ENCODE peak calls at places on chromosomes 12 and 14, in eight cellular contexts. Q is neural progenitor cell; B is CD4-positive, alpha-beta memory T cell; U is psoas muscle; K is ovary; L is lung; R is sigmoid colon; X is AG10803. N is an unnamed sample.

GRCh38 chr14:51458563-51458955 is 193.2 kb upstream of the FRMD6 start:
- DNase-seq in K (no peak), Q (no peak), L (no peak), U (no peak), X (peak), R (no peak), B (no peak), N (peak)

GRCh38 chr14:35669782-35670181 is 135.8 kb downstream of the INSM2 start:
- DNase-seq in R (no peak), K (no peak), B (no peak), U (no peak), Q (no peak), X (peak), L (no peak), N (peak)

GRCh38 chr12:52371716-52372115 is 4.4 kb upstream of the KRT85 start:
- DNase-seq in U (no peak), B (no peak), K (no peak), X (no peak), Q (no peak), R (peak), L (no peak), N (no peak)

GRCh38 chr14:68962681-68963080 is 16.4 kb downstream of the ACTN1 start:
- DNase-seq in K (no peak), U (no peak), Q (peak), L (no peak), X (no peak), B (no peak), R (no peak), N (no peak)

GRCh38 chr14:69135133-69135532 is 17.8 kb downstream of the DCAF5 start:
- DNase-seq in X (no peak), B (no peak), K (no peak), Q (no peak), L (no peak), U (no peak), R (no peak), N (no peak)

GRCh38 chr12:108484431-108484830 is 30.6 kb upstream of the FICD start:
- DNase-seq in U (no peak), L (no peak), R (no peak), Q (no peak), K (no peak), X (no peak), B (no peak), N (no peak)

GRCh38 chr12:53174881-53175491 is 5.5 kb upstream of the ZNF740 start:
- DNase-seq in L (no peak), B (no peak), K (no peak), R (no peak), U (no peak), X (peak), Q (peak), N (peak)

GRCh38 chr12:59716049-59716448 is 120.2 kb downstream of the SLC16A7 start:
- DNase-seq in K (no peak), U (no peak), X (no peak), L (no peak), Q (no peak), B (no peak), R (no peak), N (no peak)

GRCh38 chr14:36666416-36667206 is 5.0 kb downstream of the PAX9 start:
- DNase-seq in R (no peak), K (no peak), U (no peak), L (no peak), Q (peak), X (no peak), B (no peak), N (no peak)

GRCh38 chr14:103021817-103022668 is 35.3 kb downstream of the CDC42BPB start:
- DNase-seq in R (no peak), L (no peak), K (no peak), X (peak), Q (no peak), B (no peak), U (no peak), N (peak)

GRCh38 chr14:104039214-104039613 is 46.3 kb upstream of the ASPG start:
- DNase-seq in B (no peak), R (no peak), K (no peak), X (no peak), L (no peak), U (no peak), Q (no peak), N (no peak)

GRCh38 chr14:91241848-91242247 is 2.7 kb downstream of the GPR68 start:
- DNase-seq in K (no peak), B (peak), R (no peak), U (no peak), X (no peak), L (no peak), Q (no peak), N (no peak)

GRCh38 chr12:130620756-130621155 is 95.3 kb downstream of the RIMBP2 start:
- DNase-seq in B (no peak), R (peak), U (no peak), K (no peak), Q (no peak), L (no peak), X (no peak), N (no peak)

GRCh38 chr12:45435945-45436710 is 220.2 kb downstream of the ANO6 start:
- DNase-seq in X (no peak), R (no peak), Q (peak), U (no peak), L (no peak), K (no peak), B (no peak), N (no peak)

GRCh38 chr12:113227169-113227568 is 5.9 kb downstream of the TPCN1 start:
- DNase-seq in U (peak), Q (no peak), L (no peak), R (no peak), B (no peak), X (no peak), K (no peak), N (no peak)

GRCh38 chr12:90262261-90262660 is 553.6 kb upstream of the ATP2B1 start:
- DNase-seq in L (no peak), K (no peak), U (no peak), Q (no peak), X (peak), B (no peak), R (no peak), N (peak)

GRCh38 chr14:22796087-22796707 is 19.0 kb downstream of the SLC7A7 start:
- DNase-seq in Q (no peak), K (no peak), U (no peak), B (no peak), L (no peak), X (no peak), R (no peak), N (no peak)

GRCh38 chr14:93323597-93323992 is 9.2 kb downstream of the BTBD7 start:
- DNase-seq in Q (no peak), U (no peak), R (no peak), X (no peak), B (no peak), K (no peak), L (no peak), N (no peak)

GRCh38 chr12:102960766-102961487 is 3.5 kb downstream of the ASCL1 start:
- DNase-seq in Q (peak), L (no peak), U (no peak), B (no peak), K (no peak), X (no peak), R (no peak), N (no peak)

GRCh38 chr14:100076630-100077029 is 11.4 kb downstream of the EVL start:
- DNase-seq in L (no peak), Q (no peak), B (no peak), U (peak), X (peak), K (no peak), R (peak), N (peak)

GRCh38 chr12:71045781-71046180 is 112.0 kb downstream of the TSPAN8 start:
- DNase-seq in K (no peak), U (no peak), X (peak), R (no peak), L (no peak), B (no peak), Q (no peak), N (peak)

GRCh38 chr12:133058203-133059125 is 21.2 kb downstream of the ZNF84 start:
- DNase-seq in K (no peak), X (no peak), B (no peak), U (no peak), R (no peak), Q (no peak), L (no peak), N (peak)

GRCh38 chr12:132484891-132485441 is 5.0 kb upstream of the FBRSL1 start:
- DNase-seq in B (no peak), L (no peak), U (peak), X (no peak), R (no peak), K (peak), Q (no peak), N (no peak)

GRCh38 chr14:28461379-28461778 is 305.2 kb upstream of the FOXG1 start:
- DNase-seq in K (no peak), U (no peak), B (no peak), L (no peak), Q (no peak), R (no peak), X (no peak), N (peak)

GRCh38 chr12:46602474-46602873 is 223.3 kb downstream of the SLC38A4 start:
- DNase-seq in Q (no peak), X (no peak), K (no peak), U (no peak), L (no peak), R (no peak), B (no peak), N (no peak)

GRCh38 chr12:55743967-55744931 is 1.3 kb downstream of the GDF11 start:
- DNase-seq in K (no peak), U (no peak), B (no peak), R (peak), L (no peak), Q (peak), X (no peak), N (no peak)

GRCh38 chr14:69580009-69580577 is 5.4 kb upstream of the CCDC177 start:
- DNase-seq in U (no peak), Q (peak), L (no peak), R (no peak), X (peak), K (no peak), B (no peak), N (peak)

GRCh38 chr12:54723653-54724256 is 75.6 kb upstream of the DCD start:
- DNase-seq in L (no peak), K (no peak), U (no peak), B (peak), X (peak), R (no peak), Q (peak), N (peak)

GRCh38 chr12:57745485-57745881 is 644 bp downstream of the TSPAN31 start:
- DNase-seq in R (peak), B (no peak), Q (peak), U (no peak), K (no peak), X (no peak), L (no peak), N (no peak)

GRCh38 chr14:22977684-22978486 is 4.5 kb downstream of the AJUBA start:
- DNase-seq in U (no peak), B (no peak), L (peak), Q (peak), K (peak), R (peak), X (peak), N (peak)

GRCh38 chr12:21337453-21337852 is 2.7 kb upstream of the SLCO1A2 start:
- DNase-seq in Q (no peak), X (no peak), B (no peak), K (no peak), R (no peak), U (no peak), L (no peak), N (no peak)
- H3K4me3 ChIP-seq in Q (no peak), X (no peak), B (no peak), K (no peak), R (no peak), U (no peak), L (no peak), N (no peak)

DNA sequence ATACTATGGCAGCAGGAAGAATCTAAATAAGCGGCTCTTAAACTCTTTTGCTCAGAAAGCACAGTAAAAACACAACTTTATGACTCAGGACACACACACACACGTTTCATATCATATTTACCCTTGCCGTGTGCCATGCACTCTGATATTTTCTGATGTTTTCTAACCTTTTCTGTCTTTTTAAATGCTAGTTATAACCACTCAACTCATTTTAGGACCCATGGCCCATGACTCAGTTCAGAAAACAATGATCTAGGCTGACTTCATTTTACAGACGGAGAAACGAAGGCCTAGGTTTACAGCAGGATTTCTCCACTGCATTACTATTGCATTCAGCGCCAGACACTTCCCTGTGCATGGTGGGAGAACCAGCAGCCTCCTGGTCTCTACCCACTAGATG is 9.1 kb downstream of the VWF start:
- DNase-seq in B (no peak), U (no peak), X (no peak), K (no peak), L (no peak), Q (no peak), R (no peak), N (peak)
- H3K4me3 ChIP-seq in B (no peak), U (no peak), X (no peak), K (no peak), L (no peak), Q (no peak), R (no peak), N (no peak)

DNA sequence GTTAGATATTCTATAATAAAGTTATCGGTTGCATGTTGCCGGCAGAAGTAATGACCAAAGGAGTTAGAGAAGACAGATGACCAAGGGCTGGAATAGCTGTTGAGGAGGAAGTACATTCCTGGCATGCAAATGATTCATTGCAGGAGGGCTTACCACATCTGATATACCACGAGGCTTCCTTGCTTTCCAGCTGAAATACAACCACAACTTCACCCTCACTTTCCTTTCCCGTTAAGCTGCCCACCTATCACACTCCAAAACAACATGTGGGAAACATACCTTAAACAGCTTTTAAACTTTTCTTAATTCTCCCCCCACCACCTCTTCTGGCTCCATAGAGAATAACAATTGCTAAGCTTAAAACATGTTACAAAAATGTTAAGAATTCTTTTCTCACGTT is 594.1 kb downstream of the NRXN3 start:
- DNase-seq in X (peak), L (no peak), Q (no peak), B (no peak), K (no peak), R (no peak), U (no peak), N (peak)
- H3K4me3 ChIP-seq in X (no peak), L (no peak), Q (no peak), B (no peak), K (no peak), R (no peak), U (no peak), N (no peak)

GRCh38 chr12:94147377-94147990 is 893 bp upstream of the PLXNC1 start:
- DNase-seq in L (no peak), K (no peak), B (no peak), Q (no peak), X (no peak), U (no peak), R (no peak), N (no peak)
- H3K4me3 ChIP-seq in L (no peak), K (peak), B (peak), Q (peak), X (peak), U (peak), R (peak), N (peak)

GRCh38 chr14:50225974-50226297 is 5.4 kb downstream of the SOS2 start:
- DNase-seq in K (no peak), L (no peak), X (no peak), B (no peak), Q (peak), U (no peak), R (no peak), N (no peak)
- H3K4me3 ChIP-seq in K (no peak), L (no peak), X (no peak), B (no peak), Q (no peak), U (peak), R (no peak), N (no peak)

GRCh38 chr14:96251656-96252155 is 4.3 kb upstream of the BDKRB1 start:
- DNase-seq in R (no peak), L (no peak), X (no peak), K (no peak), B (no peak), U (no peak), Q (no peak), N (no peak)

GRCh38 chr14:96250545-96250944 is 5.5 kb upstream of the BDKRB1 start:
- DNase-seq in R (no peak), U (no peak), Q (no peak), B (no peak), X (no peak), L (no peak), K (no peak), N (no peak)

GRCh38 chr14:96254696-96255095 is 1.3 kb upstream of the BDKRB1 start:
- DNase-seq in Q (no peak), X (no peak), L (no peak), K (no peak), R (peak), B (no peak), U (no peak), N (no peak)

GRCh38 chr14:96253140-96253539 is 2.9 kb upstream of the BDKRB1 start:
- DNase-seq in Q (no peak), R (peak), K (no peak), B (no peak), L (no peak), X (peak), U (no peak), N (peak)

DNA sequence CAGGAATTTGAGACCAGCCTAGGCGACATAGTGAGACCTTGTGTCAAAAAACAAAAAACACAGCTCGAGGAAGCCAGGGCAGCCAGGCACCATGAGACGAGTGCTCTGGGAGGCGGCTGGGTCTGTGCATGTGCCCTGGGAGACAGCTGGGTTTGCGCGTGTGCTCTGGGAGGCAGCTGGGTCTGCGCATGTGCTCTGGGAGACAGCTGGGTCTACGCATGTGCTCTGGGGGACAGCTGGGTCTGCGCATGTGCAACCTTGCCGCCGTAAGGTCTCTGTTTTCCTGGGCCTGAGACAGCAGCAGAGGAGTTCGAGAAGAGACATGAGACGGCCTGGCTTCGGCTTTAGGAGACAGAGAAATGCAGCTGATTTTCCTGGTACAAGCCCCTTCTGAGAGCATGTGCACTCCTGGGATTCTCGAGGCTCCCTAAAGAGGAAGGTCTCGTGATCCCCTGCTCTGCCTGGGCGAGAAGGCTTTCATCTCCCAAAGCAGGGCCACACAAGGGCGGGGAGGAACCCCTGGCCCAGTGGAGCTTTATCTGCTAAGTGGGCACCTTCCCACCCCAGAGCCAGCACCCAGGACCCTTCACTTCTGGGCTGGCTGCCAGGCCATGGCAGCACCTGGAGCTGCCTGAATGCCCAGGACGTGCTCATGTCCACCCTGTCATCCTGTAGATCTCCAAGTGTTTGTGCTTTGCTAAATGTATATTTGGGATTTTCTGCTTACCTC is 3.5 kb upstream of the BDKRB1 start:
- DNase-seq in K (no peak), B (no peak), U (no peak), Q (no peak), X (peak), R (no peak), L (no peak), N (no peak)
- H3K4me3 ChIP-seq in K (no peak), B (no peak), U (no peak), Q (no peak), X (peak), R (no peak), L (no peak), N (no peak)

DNA sequence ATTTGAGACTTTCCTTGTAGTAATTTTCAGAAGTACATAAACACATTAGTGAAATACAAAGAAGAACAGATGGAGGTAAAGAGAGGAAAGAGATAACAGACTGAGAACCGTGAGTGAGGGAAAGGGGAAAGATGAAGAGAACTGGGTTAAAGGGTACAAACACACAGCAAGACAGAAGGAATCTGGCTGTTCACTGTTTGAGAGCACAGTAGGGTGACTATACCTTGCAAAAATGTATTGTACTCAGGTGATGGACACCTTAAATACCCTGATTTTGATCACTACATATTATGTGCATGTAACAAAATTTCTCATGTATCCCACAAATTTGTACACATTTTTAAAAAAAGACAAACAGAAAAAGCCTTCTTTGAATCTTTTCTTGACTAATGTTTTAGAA is 2.7 kb upstream of the TRHDE start:
- DNase-seq in R (no peak), Q (no peak), B (no peak), X (no peak), L (no peak), K (no peak), U (no peak), N (no peak)
- H3K4me3 ChIP-seq in R (no peak), Q (no peak), B (no peak), X (peak), L (no peak), K (no peak), U (peak), N (no peak)